ENCODE peak calls at places on chromosomes 7 and 10, in seven cellular contexts. One of them, this sample, is unnamed.

GRCh38 chr10:119104653-119105024 is 726 bp downstream of the DENND10 start:
- DNase-seq in progenitor cell of endocrine pancreas: peak
- DNase-seq in HT-29: peak
- DNase-seq in NCI-H1930: no peak
- DNase-seq in left cardiac atrium: peak
- DNase-seq in vagina: no peak
- DNase-seq in Caco-2: no peak
- DNase-seq in this sample: no peak

GRCh38 chr7:103063895-103064294 is 10.7 kb downstream of the FBXL13 start:
- DNase-seq in NCI-H1930: no peak
- DNase-seq in HT-29: peak
- DNase-seq in Caco-2: no peak
- DNase-seq in vagina: no peak
- DNase-seq in left cardiac atrium: no peak
- DNase-seq in progenitor cell of endocrine pancreas: no peak
- DNase-seq in this sample: no peak

GRCh38 chr10:12252882-12253546 is 57.0 kb downstream of the CDC123 start:
- DNase-seq in Caco-2: peak
- DNase-seq in vagina: no peak
- DNase-seq in NCI-H1930: no peak
- DNase-seq in HT-29: peak
- DNase-seq in progenitor cell of endocrine pancreas: no peak
- DNase-seq in left cardiac atrium: no peak
- DNase-seq in this sample: no peak

GRCh38 chr7:129845178-129845971 is 107.4 kb downstream of the UBE2H start:
- DNase-seq in HT-29: no peak
- DNase-seq in NCI-H1930: no peak
- DNase-seq in left cardiac atrium: no peak
- DNase-seq in progenitor cell of endocrine pancreas: no peak
- DNase-seq in Caco-2: no peak
- DNase-seq in vagina: peak
- DNase-seq in this sample: no peak

GRCh38 chr7:159102681-159103381 is 41.8 kb downstream of the VIPR2 start:
- DNase-seq in HT-29: no peak
- DNase-seq in vagina: no peak
- DNase-seq in Caco-2: no peak
- DNase-seq in left cardiac atrium: no peak
- DNase-seq in NCI-H1930: no peak
- DNase-seq in progenitor cell of endocrine pancreas: no peak
- DNase-seq in this sample: no peak

GRCh38 chr7:130356760-130357611 is 12.4 kb downstream of the CPA5 start:
- DNase-seq in left cardiac atrium: no peak
- DNase-seq in vagina: no peak
- DNase-seq in Caco-2: no peak
- DNase-seq in HT-29: peak
- DNase-seq in NCI-H1930: no peak
- DNase-seq in progenitor cell of endocrine pancreas: no peak
- DNase-seq in this sample: no peak

GRCh38 chr7:7639847-7640220 is 718 bp upstream of the UMAD1 start:
- DNase-seq in left cardiac atrium: no peak
- DNase-seq in progenitor cell of endocrine pancreas: no peak
- DNase-seq in vagina: no peak
- DNase-seq in Caco-2: no peak
- DNase-seq in NCI-H1930: no peak
- DNase-seq in HT-29: peak
- DNase-seq in this sample: peak

GRCh38 chr10:86943316-86944030 is 13.9 kb downstream of the MMRN2 start:
- DNase-seq in HT-29: no peak
- DNase-seq in NCI-H1930: no peak
- DNase-seq in left cardiac atrium: no peak
- DNase-seq in vagina: peak
- DNase-seq in progenitor cell of endocrine pancreas: no peak
- DNase-seq in Caco-2: no peak
- DNase-seq in this sample: no peak

GRCh38 chr10:82091413-82091812 is 216.4 kb downstream of the NRG3 start:
- DNase-seq in progenitor cell of endocrine pancreas: no peak
- DNase-seq in left cardiac atrium: no peak
- DNase-seq in NCI-H1930: no peak
- DNase-seq in HT-29: no peak
- DNase-seq in Caco-2: no peak
- DNase-seq in vagina: no peak
- DNase-seq in this sample: no peak